ENCODE peak calls at places on chromosomes 11 and 22, in four cellular contexts. B, K, H and S are unnamed samples.

GRCh38 chr11:85725510-85726258 is 39.7 kb upstream of the CCDC89 start:
- ATAC-seq in B (no peak), K (no peak), H (no peak), S (no peak)

GRCh38 chr11:42407379-42407778 is 904.4 kb upstream of the API5 start:
- ATAC-seq in B (no peak), K (no peak), H (no peak), S (no peak)

GRCh38 chr11:69301491-69302401 is 7.8 kb downstream of the MYEOV start:
- ATAC-seq in B (no peak), K (peak; percentile 39), H (no peak), S (no peak)

GRCh38 chr22:25627271-25627848 is 62.9 kb downstream of the GRK3 start:
- ATAC-seq in B (no peak), K (no peak), H (peak; percentile 70), S (peak; percentile 75)

GRCh38 chr22:30444632-30445437 is 19.3 kb downstream of the MTFP1 start:
- ATAC-seq in B (peak; percentile 54), K (peak; percentile 51), H (peak; percentile 54), S (peak; percentile 56)

GRCh38 chr22:37100589-37101127 is 8.9 kb downstream of the TMPRSS6 start:
- ATAC-seq in B (no peak), K (peak; percentile 75), H (no peak), S (peak; percentile 77)

GRCh38 chr11:93718057-93718563 is 23.2 kb downstream of the TAF1D start:
- ATAC-seq in B (peak; percentile 47), K (no peak), H (peak; percentile 71), S (peak; percentile 87)

GRCh38 chr11:85620243-85620642 is 6.9 kb downstream of the DLG2 start:
- ATAC-seq in B (no peak), K (peak; percentile 58), H (no peak), S (no peak)

GRCh38 chr11:12591706-12592105 is 82.5 kb upstream of the TEAD1 start:
- ATAC-seq in B (no peak), K (no peak), H (no peak), S (no peak)

GRCh38 chr11:7239877-7240276 is 11.8 kb upstream of the SYT9 start:
- ATAC-seq in B (no peak), K (no peak), H (no peak), S (no peak)

GRCh38 chr11:117923773-117924172 is 5.4 kb downstream of the TMPRSS13 start:
- ATAC-seq in B (no peak), K (no peak), H (no peak), S (no peak)

GRCh38 chr11:114236829-114237228 is 59.4 kb upstream of the NNMT start:
- ATAC-seq in B (no peak), K (no peak), H (no peak), S (no peak)

GRCh38 chr11:72926076-72926475 is 111.9 kb downstream of the ATG16L2 start:
- ATAC-seq in B (no peak), K (no peak), H (no peak), S (no peak)

GRCh38 chr11:61516191-61516590 is 7.6 kb downstream of the LRRC10B start:
- ATAC-seq in B (no peak), K (no peak), H (no peak), S (no peak)

GRCh38 chr22:42180349-42180842 is 49.8 kb upstream of the CYP2D6 start:
- ATAC-seq in B (peak; percentile 89), K (peak; percentile 91), H (peak; percentile 97), S (no peak)

GRCh38 chr22:32979606-32980005 is 78.6 kb downstream of the SYN3 start:
- ATAC-seq in B (no peak), K (no peak), H (no peak), S (no peak)

GRCh38 chr22:27895600-27895999 is 23.5 kb downstream of the PITPNB start:
- ATAC-seq in B (peak; percentile 23), K (no peak), H (no peak), S (peak; percentile 80)

GRCh38 chr11:103584021-103584420 is 452.4 kb upstream of the DDI1 start:
- ATAC-seq in B (no peak), K (no peak), H (no peak), S (no peak)

GRCh38 chr22:33204408-33204807 is 146.2 kb upstream of the SYN3 start:
- ATAC-seq in B (no peak), K (no peak), H (no peak), S (no peak)

GRCh38 chr11:72807021-72807693 is 7.1 kb upstream of the ATG16L2 start:
- ATAC-seq in B (no peak), K (no peak), H (peak; percentile 68), S (no peak)

GRCh38 chr11:68468217-68468828 is 7.8 kb downstream of the PPP6R3 start:
- ATAC-seq in B (peak; percentile 48), K (peak; percentile 66), H (peak; percentile 56), S (peak; percentile 62)

GRCh38 chr11:68014157-68014965 is 4.2 kb downstream of the ALDH3B1 start:
- ATAC-seq in B (no peak), K (peak; percentile 70), H (peak; percentile 63), S (no peak)

GRCh38 chr11:66885469-66886316 is 28.8 kb downstream of the LRFN4 start:
- ATAC-seq in B (no peak), K (no peak), H (no peak), S (no peak)

GRCh38 chr11:61864814-61865775 is 26.2 kb downstream of the FADS3 start:
- ATAC-seq in B (no peak), K (no peak), H (no peak), S (no peak)

GRCh38 chr22:22037740-22038139 is 55.2 kb upstream of the TOP3B start:
- ATAC-seq in B (no peak), K (no peak), H (no peak), S (no peak)

GRCh38 chr11:121300972-121301699 is 8.6 kb downstream of the SC5D start:
- ATAC-seq in B (no peak), K (no peak), H (no peak), S (no peak)

GRCh38 chr11:3231550-3231850 is 717 bp downstream of the MRGPRE start:
- ATAC-seq in B (no peak), K (no peak), H (no peak), S (no peak)

GRCh38 chr11:3929232-3929631 is 73.8 kb downstream of the STIM1 start:
- ATAC-seq in B (no peak), K (no peak), H (no peak), S (no peak)

GRCh38 chr11:125902315-125902926 is 585 bp downstream of the PUS3 start:
- ATAC-seq in B (no peak), K (no peak), H (no peak), S (peak; percentile 28)

GRCh38 chr22:24510694-24511625 is 15.8 kb downstream of the UPB1 start:
- ATAC-seq in B (peak; percentile 27), K (no peak), H (peak; percentile 65), S (peak; percentile 50)

GRCh38 chr22:29985912-29986311 is 94.4 kb upstream of the HORMAD2 start:
- ATAC-seq in B (no peak), K (no peak), H (no peak), S (no peak)

GRCh38 chr11:120280566-120281160 is 40.7 kb downstream of the POU2F3 start:
- ATAC-seq in B (no peak), K (no peak), H (no peak), S (no peak)

GRCh38 chr11:33772300-33772699 is 2.0 kb downstream of the FBXO3 start:
- ATAC-seq in B (no peak), K (no peak), H (no peak), S (no peak)

GRCh38 chr11:88604255-88604654 is 266.7 kb upstream of the CTSC start:
- ATAC-seq in B (no peak), K (no peak), H (no peak), S (no peak)

GRCh38 chr11:37905707-37906417 is 1307.8 kb upstream of the RAG2 start:
- ATAC-seq in B (no peak), K (no peak), H (no peak), S (no peak)

GRCh38 chr11:19813158-19813879 is 100.7 kb downstream of the NAV2 start:
- ATAC-seq in B (no peak), K (no peak), H (no peak), S (no peak)

GRCh38 chr11:100585728-100586127 is 101.4 kb upstream of the ARHGAP42 start:
- ATAC-seq in B (no peak), K (no peak), H (no peak), S (no peak)

GRCh38 chr11:69167130-69167915 is 11.6 kb downstream of the SMIM38 start:
- ATAC-seq in B (no peak), K (peak; percentile 2), H (no peak), S (no peak)

GRCh38 chr22:40973144-40973543 is 22.0 kb downstream of the RBX1 start:
- ATAC-seq in B (no peak), K (no peak), H (no peak), S (no peak)